ENCODE peak calls at places on chromosomes 11 and 22, in seven cellular contexts. One of them, this sample, is unnamed.

GRCh38 chr22:17944205-17944725 is 80.1 kb downstream of the MICAL3 start:
- DNase-seq in thoracic aorta: no peak
- DNase-seq in breast epithelium: no peak
- DNase-seq in brain microvascular endothelial cell: no peak
- DNase-seq in GM23338: no peak
- DNase-seq in cardiac muscle cell: no peak
- DNase-seq in adrenal gland: no peak
- DNase-seq in this sample: no peak

GRCh38 chr22:23155143-23155542 is 9.9 kb downstream of the RAB36 start:
- DNase-seq in thoracic aorta: no peak
- DNase-seq in breast epithelium: no peak
- DNase-seq in brain microvascular endothelial cell: no peak
- DNase-seq in GM23338: no peak
- DNase-seq in cardiac muscle cell: no peak
- DNase-seq in adrenal gland: no peak
- DNase-seq in this sample: no peak

GRCh38 chr11:27255447-27255828 is 107.6 kb downstream of the CCDC34 start:
- DNase-seq in thoracic aorta: no peak
- DNase-seq in breast epithelium: no peak
- DNase-seq in brain microvascular endothelial cell: peak
- DNase-seq in GM23338: no peak
- DNase-seq in cardiac muscle cell: peak
- DNase-seq in adrenal gland: no peak
- DNase-seq in this sample: no peak

GRCh38 chr11:95516786-95517185 is 272.8 kb downstream of the FAM76B start:
- DNase-seq in thoracic aorta: no peak
- DNase-seq in breast epithelium: no peak
- DNase-seq in brain microvascular endothelial cell: no peak
- DNase-seq in GM23338: no peak
- DNase-seq in cardiac muscle cell: peak
- DNase-seq in adrenal gland: no peak
- DNase-seq in this sample: no peak

GRCh38 chr22:47207387-47207786 is 444.9 kb downstream of the TBC1D22A start:
- DNase-seq in thoracic aorta: no peak
- DNase-seq in breast epithelium: no peak
- DNase-seq in brain microvascular endothelial cell: no peak
- DNase-seq in GM23338: no peak
- DNase-seq in cardiac muscle cell: no peak
- DNase-seq in adrenal gland: no peak
- DNase-seq in this sample: no peak

GRCh38 chr11:12285106-12285505 is 92.3 kb upstream of the PARVA start:
- DNase-seq in thoracic aorta: no peak
- DNase-seq in breast epithelium: no peak
- DNase-seq in brain microvascular endothelial cell: peak
- DNase-seq in GM23338: no peak
- DNase-seq in cardiac muscle cell: peak
- DNase-seq in adrenal gland: no peak
- DNase-seq in this sample: no peak

GRCh38 chr11:117407016-117407415 is 79.4 kb downstream of the CEP164 start:
- DNase-seq in thoracic aorta: no peak
- DNase-seq in breast epithelium: no peak
- DNase-seq in brain microvascular endothelial cell: no peak
- DNase-seq in GM23338: no peak
- DNase-seq in cardiac muscle cell: no peak
- DNase-seq in adrenal gland: no peak
- DNase-seq in this sample: no peak

GRCh38 chr11:19432370-19433163 is 191.8 kb upstream of the E2F8 start:
- DNase-seq in thoracic aorta: no peak
- DNase-seq in breast epithelium: no peak
- DNase-seq in brain microvascular endothelial cell: peak
- DNase-seq in GM23338: peak
- DNase-seq in cardiac muscle cell: peak
- DNase-seq in adrenal gland: no peak
- DNase-seq in this sample: no peak

GRCh38 chr11:69801513-69802335 is 17.5 kb downstream of the FGF3 start:
- DNase-seq in thoracic aorta: no peak
- DNase-seq in breast epithelium: no peak
- DNase-seq in brain microvascular endothelial cell: no peak
- DNase-seq in GM23338: peak
- DNase-seq in cardiac muscle cell: peak
- DNase-seq in adrenal gland: no peak
- DNase-seq in this sample: peak

GRCh38 chr11:65059959-65060824 is 1.8 kb upstream of the NAALADL1 start:
- DNase-seq in thoracic aorta: no peak
- DNase-seq in breast epithelium: no peak
- DNase-seq in brain microvascular endothelial cell: no peak
- DNase-seq in GM23338: no peak
- DNase-seq in cardiac muscle cell: peak
- DNase-seq in adrenal gland: no peak
- DNase-seq in this sample: no peak

GRCh38 chr11:15801616-15802015 is 554.7 kb downstream of the SOX6 start:
- DNase-seq in thoracic aorta: no peak
- DNase-seq in breast epithelium: no peak
- DNase-seq in brain microvascular endothelial cell: no peak
- DNase-seq in GM23338: no peak
- DNase-seq in cardiac muscle cell: no peak
- DNase-seq in adrenal gland: no peak
- DNase-seq in this sample: no peak

GRCh38 chr22:37002633-37003032 is 16.6 kb downstream of the TST start:
- DNase-seq in thoracic aorta: no peak
- DNase-seq in breast epithelium: no peak
- DNase-seq in brain microvascular endothelial cell: no peak
- DNase-seq in GM23338: no peak
- DNase-seq in cardiac muscle cell: peak
- DNase-seq in adrenal gland: no peak
- DNase-seq in this sample: no peak

GRCh38 chr22:22039286-22040074 is 56.9 kb upstream of the TOP3B start:
- DNase-seq in thoracic aorta: no peak
- DNase-seq in breast epithelium: no peak
- DNase-seq in brain microvascular endothelial cell: no peak
- DNase-seq in GM23338: no peak
- DNase-seq in cardiac muscle cell: no peak
- DNase-seq in adrenal gland: no peak
- DNase-seq in this sample: no peak

GRCh38 chr11:4448995-4449394 is at the start of gene OR52K2:
- DNase-seq in thoracic aorta: no peak
- DNase-seq in breast epithelium: no peak
- DNase-seq in brain microvascular endothelial cell: no peak
- DNase-seq in GM23338: no peak
- DNase-seq in cardiac muscle cell: no peak
- DNase-seq in adrenal gland: no peak
- DNase-seq in this sample: no peak

GRCh38 chr11:46554205-46555162 is 39.3 kb downstream of the AMBRA1 start:
- DNase-seq in thoracic aorta: no peak
- DNase-seq in breast epithelium: no peak
- DNase-seq in brain microvascular endothelial cell: peak
- DNase-seq in GM23338: peak
- DNase-seq in cardiac muscle cell: peak
- DNase-seq in adrenal gland: peak
- DNase-seq in this sample: peak

GRCh38 chr11:125262194-125262824 is 97.8 kb downstream of the PKNOX2 start:
- DNase-seq in thoracic aorta: no peak
- DNase-seq in breast epithelium: no peak
- DNase-seq in brain microvascular endothelial cell: no peak
- DNase-seq in GM23338: no peak
- DNase-seq in cardiac muscle cell: peak
- DNase-seq in adrenal gland: no peak
- DNase-seq in this sample: no peak

GRCh38 chr11:80958414-80958813 is 1517.6 kb upstream of the TENM4 start:
- DNase-seq in thoracic aorta: no peak
- DNase-seq in breast epithelium: no peak
- DNase-seq in brain microvascular endothelial cell: peak
- DNase-seq in GM23338: no peak
- DNase-seq in cardiac muscle cell: peak
- DNase-seq in adrenal gland: no peak
- DNase-seq in this sample: peak

GRCh38 chr11:134025086-134025437 is 43.8 kb upstream of the JAM3 start:
- DNase-seq in thoracic aorta: no peak
- DNase-seq in breast epithelium: no peak
- DNase-seq in brain microvascular endothelial cell: no peak
- DNase-seq in GM23338: no peak
- DNase-seq in cardiac muscle cell: no peak
- DNase-seq in adrenal gland: no peak
- DNase-seq in this sample: no peak

DNA sequence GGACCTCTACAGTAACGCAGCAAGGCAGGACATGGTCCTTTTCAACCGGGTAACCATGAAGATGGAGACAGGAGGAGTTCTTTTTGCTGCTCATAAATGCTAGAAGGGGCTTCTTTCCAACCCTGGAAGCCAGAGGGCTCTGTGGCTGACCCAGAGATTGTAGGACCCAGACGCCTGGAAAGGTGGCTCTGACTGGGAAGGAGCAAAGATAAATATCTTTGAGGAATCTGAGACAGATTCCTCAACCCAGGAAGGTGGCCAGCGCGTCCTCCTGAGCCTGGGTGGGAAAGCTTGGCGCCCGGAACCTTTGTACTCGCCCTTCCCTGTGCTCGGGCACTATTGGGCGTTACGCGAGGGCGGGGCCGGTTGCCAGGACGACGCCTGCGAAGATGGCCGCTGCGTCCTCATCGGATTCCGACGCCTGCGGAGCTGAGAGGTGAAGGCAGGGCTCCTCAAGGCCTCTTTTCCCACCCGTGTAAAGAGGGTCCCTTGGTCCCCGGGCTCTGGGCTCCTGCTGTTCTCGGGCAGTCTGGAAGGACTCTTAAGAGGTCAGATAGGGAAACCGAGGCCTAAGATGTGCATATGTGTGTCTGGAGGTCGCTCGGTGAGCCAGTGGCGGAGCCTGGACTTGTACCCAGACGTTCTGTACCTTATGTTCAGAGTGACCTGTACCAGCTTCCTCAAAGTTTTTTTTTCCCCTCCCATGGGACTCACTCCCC is at the start of gene BBS1:
- DNase-seq in thoracic aorta: peak
- DNase-seq in breast epithelium: peak
- DNase-seq in brain microvascular endothelial cell: peak
- DNase-seq in GM23338: peak
- DNase-seq in cardiac muscle cell: peak
- DNase-seq in adrenal gland: peak
- DNase-seq in this sample: peak
- H3K27ac ChIP-seq in thoracic aorta: peak
- H3K27ac ChIP-seq in breast epithelium: peak
- H3K27ac ChIP-seq in brain microvascular endothelial cell: no peak
- H3K27ac ChIP-seq in GM23338: peak
- H3K27ac ChIP-seq in cardiac muscle cell: peak
- H3K27ac ChIP-seq in adrenal gland: peak
- H3K27ac ChIP-seq in this sample: peak

DNA sequence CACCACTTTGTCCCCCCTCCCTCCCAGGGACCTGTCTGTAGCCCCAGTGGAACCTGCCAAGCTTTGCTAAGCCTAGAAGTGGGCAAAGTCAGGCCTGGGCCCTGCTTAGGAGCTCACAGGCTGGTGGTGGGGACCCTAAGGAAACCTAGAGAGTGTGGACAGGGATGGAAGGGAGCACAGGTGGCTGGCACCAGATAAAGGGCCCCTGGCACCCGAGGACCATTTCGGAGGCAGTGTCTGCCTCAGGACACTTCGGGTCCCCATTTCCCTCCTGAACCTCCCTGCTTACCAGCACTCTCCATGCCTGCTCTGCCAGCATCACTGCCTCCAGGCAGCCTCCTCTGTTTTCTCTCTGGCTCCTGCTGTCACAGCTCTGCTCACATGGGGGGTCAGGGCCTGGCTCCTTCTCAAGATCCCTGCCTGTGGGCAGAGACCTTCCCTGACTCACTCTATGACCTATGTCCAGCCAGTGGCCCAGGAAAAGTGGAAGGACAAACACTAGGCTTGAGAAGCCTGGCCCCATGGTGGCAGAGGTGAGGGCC is 13.6 kb upstream of the OMP start:
- DNase-seq in thoracic aorta: no peak
- DNase-seq in breast epithelium: no peak
- DNase-seq in brain microvascular endothelial cell: no peak
- DNase-seq in GM23338: no peak
- DNase-seq in cardiac muscle cell: no peak
- DNase-seq in adrenal gland: peak
- DNase-seq in this sample: no peak
- H3K27ac ChIP-seq in thoracic aorta: no peak
- H3K27ac ChIP-seq in breast epithelium: no peak
- H3K27ac ChIP-seq in brain microvascular endothelial cell: no peak
- H3K27ac ChIP-seq in GM23338: no peak
- H3K27ac ChIP-seq in cardiac muscle cell: no peak
- H3K27ac ChIP-seq in adrenal gland: no peak
- H3K27ac ChIP-seq in this sample: no peak

DNA sequence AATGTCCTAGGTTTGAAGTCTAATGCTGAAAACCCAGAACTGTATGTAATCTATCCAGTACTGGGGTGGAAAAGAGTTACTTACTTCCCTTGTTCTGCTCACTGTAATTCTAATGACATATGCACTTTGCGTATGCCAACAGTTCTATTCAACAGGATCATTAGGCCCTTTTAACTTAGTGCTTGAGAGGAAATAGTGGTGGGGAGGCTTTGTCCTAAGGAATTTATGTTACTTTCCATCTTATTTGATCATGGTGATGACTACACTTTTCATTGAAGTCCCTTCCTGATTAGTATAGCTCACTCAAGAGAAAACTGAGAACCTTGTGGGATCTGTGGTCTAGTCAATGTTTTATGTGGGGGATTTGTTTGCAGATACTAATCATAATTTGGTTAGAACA is 348.2 kb downstream of the GUCY1A2 start:
- DNase-seq in thoracic aorta: no peak
- DNase-seq in breast epithelium: no peak
- DNase-seq in brain microvascular endothelial cell: no peak
- DNase-seq in GM23338: peak
- DNase-seq in cardiac muscle cell: no peak
- DNase-seq in adrenal gland: no peak
- DNase-seq in this sample: peak
- H3K27ac ChIP-seq in thoracic aorta: no peak
- H3K27ac ChIP-seq in breast epithelium: no peak
- H3K27ac ChIP-seq in brain microvascular endothelial cell: no peak
- H3K27ac ChIP-seq in GM23338: no peak
- H3K27ac ChIP-seq in cardiac muscle cell: no peak
- H3K27ac ChIP-seq in adrenal gland: no peak
- H3K27ac ChIP-seq in this sample: no peak

GRCh38 chr11:73322986-73323306 is 14.9 kb downstream of the ARHGEF17 start:
- DNase-seq in thoracic aorta: no peak
- DNase-seq in breast epithelium: no peak
- DNase-seq in brain microvascular endothelial cell: no peak
- DNase-seq in GM23338: no peak
- DNase-seq in cardiac muscle cell: no peak
- DNase-seq in adrenal gland: no peak
- DNase-seq in this sample: no peak

GRCh38 chr11:73324116-73324515 is 16.0 kb downstream of the ARHGEF17 start:
- DNase-seq in thoracic aorta: no peak
- DNase-seq in breast epithelium: no peak
- DNase-seq in brain microvascular endothelial cell: no peak
- DNase-seq in GM23338: no peak
- DNase-seq in cardiac muscle cell: no peak
- DNase-seq in adrenal gland: no peak
- DNase-seq in this sample: no peak

GRCh38 chr11:73324665-73325035 is 16.6 kb downstream of the ARHGEF17 start:
- DNase-seq in thoracic aorta: no peak
- DNase-seq in breast epithelium: no peak
- DNase-seq in brain microvascular endothelial cell: no peak
- DNase-seq in GM23338: no peak
- DNase-seq in cardiac muscle cell: no peak
- DNase-seq in adrenal gland: no peak
- DNase-seq in this sample: no peak

GRCh38 chr11:73322111-73322985 is 14.3 kb downstream of the ARHGEF17 start:
- DNase-seq in thoracic aorta: no peak
- DNase-seq in breast epithelium: no peak
- DNase-seq in brain microvascular endothelial cell: peak
- DNase-seq in GM23338: no peak
- DNase-seq in cardiac muscle cell: peak
- DNase-seq in adrenal gland: no peak
- DNase-seq in this sample: no peak

GRCh38 chr11:73323464-73323863 is 15.4 kb downstream of the ARHGEF17 start:
- DNase-seq in thoracic aorta: peak
- DNase-seq in breast epithelium: no peak
- DNase-seq in brain microvascular endothelial cell: peak
- DNase-seq in GM23338: peak
- DNase-seq in cardiac muscle cell: peak
- DNase-seq in adrenal gland: peak
- DNase-seq in this sample: no peak
- H3K27ac ChIP-seq in thoracic aorta: peak
- H3K27ac ChIP-seq in breast epithelium: peak
- H3K27ac ChIP-seq in brain microvascular endothelial cell: peak
- H3K27ac ChIP-seq in GM23338: no peak
- H3K27ac ChIP-seq in cardiac muscle cell: peak
- H3K27ac ChIP-seq in adrenal gland: peak
- H3K27ac ChIP-seq in this sample: peak